ENCODE peak calls at places on chromosomes 12 and 14, in six cellular contexts. T is tibial artery, P is brain microvascular endothelial cell, H is PC-9, B is adipocyte, G is esophagus squamous epithelium. X is an unnamed sample.
A peak's percentile ranks its signal among the peaks of the same experiment; 100 is the strongest.

GRCh38 chr14:75969891-75970290 is 11.9 kb downstream of the TGFB3 start:
- DNase-seq in T (no peak), H (no peak), G (no peak), B (no peak), P (no peak), X (no peak)

GRCh38 chr12:115840159-115840558 is 437.3 kb downstream of the MED13L start:
- DNase-seq in B (no peak), T (no peak), H (no peak), P (no peak), G (no peak), X (peak; percentile 44)

GRCh38 chr12:95820096-95820703 is 29.6 kb upstream of the NTN4 start:
- DNase-seq in G (no peak), T (no peak), H (no peak), B (peak; percentile 80), P (peak; percentile 49), X (peak; percentile 25)

GRCh38 chr12:42235426-42235825 is 2.6 kb downstream of the YAF2 start:
- DNase-seq in B (peak; percentile 48), T (no peak), P (no peak), H (no peak), G (no peak), X (no peak)

GRCh38 chr12:107238276-107238675 is 144.9 kb upstream of the CRY1 start:
- DNase-seq in P (peak; percentile 38), G (no peak), B (no peak), T (no peak), H (no peak), X (no peak)

GRCh38 chr12:130872179-130873096 is 572 bp downstream of the RAN start:
- DNase-seq in P (no peak), B (peak; percentile 80), G (no peak), T (peak; percentile 69), H (peak; percentile 33), X (no peak)

GRCh38 chr14:68631691-68632590 is 160.9 kb downstream of the ZFP36L1 start:
- DNase-seq in P (no peak), G (no peak), H (no peak), T (peak; percentile 61), B (no peak), X (no peak)

GRCh38 chr12:131378861-131379665 is 331.8 kb upstream of the SFSWAP start:
- DNase-seq in H (no peak), G (no peak), P (no peak), T (no peak), B (no peak), X (no peak)

GRCh38 chr12:127926004-127926403 is 341.0 kb upstream of the TMEM132C start:
- DNase-seq in G (no peak), B (peak; percentile 86), T (no peak), H (no peak), P (peak; percentile 66), X (peak; percentile 53)

GRCh38 chr14:68546839-68547238 is 246.0 kb downstream of the ZFP36L1 start:
- DNase-seq in H (peak; percentile 56), B (peak; percentile 70), G (no peak), P (peak; percentile 60), T (no peak), X (peak; percentile 2)

GRCh38 chr12:105060715-105061378 is 23.4 kb downstream of the ALDH1L2 start:
- DNase-seq in T (no peak), B (no peak), H (peak; percentile 30), P (no peak), G (no peak), X (no peak)
- H3K36me3 ChIP-seq in T (peaks cover 60% of the 10 kb centered on the region), B (peaks cover 92% of the 10 kb centered on the region), H (no peaks in the 10 kb centered on the region), P (peaks cover 75% of the 10 kb centered on the region), G (no peaks in the 10 kb centered on the region), X (no peaks in the 10 kb centered on the region)

GRCh38 chr12:118297284-118297683 is 75.4 kb downstream of the TAOK3 start:
- DNase-seq in H (no peak), P (no peak), B (no peak), G (no peak), T (no peak), X (no peak)
- H3K4me3 ChIP-seq in H (no peak overlapping the region), P (no peak overlapping the region), B (no peak overlapping the region), G (no peak overlapping the region), T (no peak overlapping the region), X (no peak overlapping the region)

DNA sequence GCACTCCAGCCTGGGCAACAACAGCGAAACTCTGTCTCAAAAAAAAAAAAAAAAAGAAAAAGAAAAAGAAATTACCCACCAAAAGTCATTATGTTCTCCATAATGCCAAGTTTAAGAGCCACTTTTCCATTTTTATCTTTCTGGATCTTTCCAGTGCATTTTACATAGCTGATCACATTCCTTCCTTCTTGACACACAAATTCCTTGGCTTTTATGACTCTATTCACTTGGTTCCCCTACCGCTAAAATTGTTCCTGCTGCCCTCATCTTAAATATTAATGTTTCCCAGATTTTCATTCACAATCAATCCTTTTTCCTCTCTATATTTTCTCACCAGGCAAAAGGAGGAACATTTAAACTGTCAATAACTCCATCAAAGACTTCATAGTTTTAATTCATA is 20.2 kb downstream of the KLHL28 start:
- DNase-seq in B (no peak), T (no peak), H (no peak), G (no peak), P (no peak), X (no peak)
- H3K36me3 ChIP-seq in B (peaks cover 13% of the 10 kb centered on the region), T (peaks cover 50% of the 10 kb centered on the region), H (peaks cover 18% of the 10 kb centered on the region), G (no peaks in the 10 kb centered on the region), P (peaks cover 2% of the 10 kb centered on the region), X (peaks cover 14% of the 10 kb centered on the region)

GRCh38 chr12:112382866-112383265 is 635 bp upstream of the HECTD4 start:
- DNase-seq in T (no peak), P (no peak), B (no peak), G (no peak), H (no peak), X (no peak)
- H3K4me3 ChIP-seq in T (peak overlapping the region; percentile 100), P (peak overlapping the region; percentile 74), B (peak overlapping the region; percentile 91), G (peak overlapping the region; percentile 76), H (peak overlapping the region; percentile 89), X (peak overlapping the region; percentile 99)